ENCODE peak calls at places on chromosomes 1 and 21, in ten cellular contexts. One of them, this sample, is unnamed.

GRCh38 chr1:150925080-150925479 is 1.1 kb upstream of the SETDB1 start:
- DNase-seq in C1 segment of cervical spinal cord: no peak
- DNase-seq in EL: no peak
- DNase-seq in T-helper 2 cell: peak; percentile 47
- DNase-seq in A172: no peak
- DNase-seq in fibroblast of the aortic adventitia: no peak
- DNase-seq in SIG-M5: no peak
- DNase-seq in uterus: no peak
- DNase-seq in body of pancreas: no peak
- DNase-seq in AG04449: no peak
- DNase-seq in this sample: no peak

GRCh38 chr1:12052008-12052573 is 11.0 kb upstream of the TNFRSF8 start:
- DNase-seq in C1 segment of cervical spinal cord: no peak
- DNase-seq in EL: peak; percentile 89
- DNase-seq in T-helper 2 cell: peak; percentile 89
- DNase-seq in A172: peak; percentile 82
- DNase-seq in fibroblast of the aortic adventitia: peak; percentile 85
- DNase-seq in SIG-M5: no peak
- DNase-seq in uterus: peak; percentile 84
- DNase-seq in body of pancreas: peak; percentile 50
- DNase-seq in AG04449: no peak
- DNase-seq in this sample: peak; percentile 44

GRCh38 chr21:32114434-32115063 is 164.3 kb downstream of the MIS18A start:
- DNase-seq in C1 segment of cervical spinal cord: no peak
- DNase-seq in EL: no peak
- DNase-seq in T-helper 2 cell: no peak
- DNase-seq in A172: no peak
- DNase-seq in fibroblast of the aortic adventitia: no peak
- DNase-seq in SIG-M5: no peak
- DNase-seq in uterus: no peak
- DNase-seq in body of pancreas: no peak
- DNase-seq in AG04449: no peak
- DNase-seq in this sample: no peak

GRCh38 chr1:183689770-183690204 is 36.7 kb upstream of the APOBEC4 start:
- DNase-seq in C1 segment of cervical spinal cord: no peak
- DNase-seq in EL: no peak
- DNase-seq in T-helper 2 cell: peak; percentile 45
- DNase-seq in A172: no peak
- DNase-seq in fibroblast of the aortic adventitia: no peak
- DNase-seq in SIG-M5: no peak
- DNase-seq in uterus: no peak
- DNase-seq in body of pancreas: no peak
- DNase-seq in AG04449: no peak
- DNase-seq in this sample: no peak

GRCh38 chr1:66267211-66267940 is 266.6 kb upstream of the SGIP1 start:
- DNase-seq in C1 segment of cervical spinal cord: no peak
- DNase-seq in EL: no peak
- DNase-seq in T-helper 2 cell: no peak
- DNase-seq in A172: no peak
- DNase-seq in fibroblast of the aortic adventitia: peak; percentile 76
- DNase-seq in SIG-M5: no peak
- DNase-seq in uterus: no peak
- DNase-seq in body of pancreas: no peak
- DNase-seq in AG04449: no peak
- DNase-seq in this sample: no peak

GRCh38 chr1:43764581-43764980 is 57.2 kb downstream of the ST3GAL3 start:
- DNase-seq in C1 segment of cervical spinal cord: no peak
- DNase-seq in EL: no peak
- DNase-seq in T-helper 2 cell: no peak
- DNase-seq in A172: no peak
- DNase-seq in fibroblast of the aortic adventitia: no peak
- DNase-seq in SIG-M5: no peak
- DNase-seq in uterus: no peak
- DNase-seq in body of pancreas: no peak
- DNase-seq in AG04449: no peak
- DNase-seq in this sample: no peak

GRCh38 chr1:36475910-36476604 is 6.7 kb downstream of the CSF3R start:
- DNase-seq in C1 segment of cervical spinal cord: no peak
- DNase-seq in EL: no peak
- DNase-seq in T-helper 2 cell: no peak
- DNase-seq in A172: no peak
- DNase-seq in fibroblast of the aortic adventitia: no peak
- DNase-seq in SIG-M5: no peak
- DNase-seq in uterus: no peak
- DNase-seq in body of pancreas: no peak
- DNase-seq in AG04449: no peak
- DNase-seq in this sample: no peak

GRCh38 chr1:21496886-21497285 is 12.3 kb upstream of the ALPL start:
- DNase-seq in C1 segment of cervical spinal cord: no peak
- DNase-seq in EL: no peak
- DNase-seq in T-helper 2 cell: no peak
- DNase-seq in A172: no peak
- DNase-seq in fibroblast of the aortic adventitia: no peak
- DNase-seq in SIG-M5: no peak
- DNase-seq in uterus: no peak
- DNase-seq in body of pancreas: no peak
- DNase-seq in AG04449: no peak
- DNase-seq in this sample: no peak

GRCh38 chr1:50421768-50422674 is 1.2 kb downstream of the DMRTA2 start:
- DNase-seq in C1 segment of cervical spinal cord: no peak
- DNase-seq in EL: no peak
- DNase-seq in T-helper 2 cell: no peak
- DNase-seq in A172: no peak
- DNase-seq in fibroblast of the aortic adventitia: no peak
- DNase-seq in SIG-M5: no peak
- DNase-seq in uterus: no peak
- DNase-seq in body of pancreas: no peak
- DNase-seq in AG04449: no peak
- DNase-seq in this sample: no peak

GRCh38 chr1:29708381-29708780 is 472.1 kb downstream of the PTPRU start:
- DNase-seq in C1 segment of cervical spinal cord: no peak
- DNase-seq in EL: peak; percentile 59
- DNase-seq in T-helper 2 cell: no peak
- DNase-seq in A172: peak; percentile 44
- DNase-seq in fibroblast of the aortic adventitia: peak; percentile 16
- DNase-seq in SIG-M5: no peak
- DNase-seq in uterus: no peak
- DNase-seq in body of pancreas: no peak
- DNase-seq in AG04449: no peak
- DNase-seq in this sample: no peak

GRCh38 chr1:58941471-58942289 is 157.8 kb upstream of the JUN start:
- DNase-seq in C1 segment of cervical spinal cord: no peak
- DNase-seq in EL: no peak
- DNase-seq in T-helper 2 cell: peak; percentile 90
- DNase-seq in A172: no peak
- DNase-seq in fibroblast of the aortic adventitia: no peak
- DNase-seq in SIG-M5: no peak
- DNase-seq in uterus: no peak
- DNase-seq in body of pancreas: peak; percentile 53
- DNase-seq in AG04449: no peak
- DNase-seq in this sample: no peak

GRCh38 chr21:33644383-33645074 is 2.2 kb downstream of the ITSN1 start:
- DNase-seq in C1 segment of cervical spinal cord: no peak
- DNase-seq in EL: peak; percentile 59
- DNase-seq in T-helper 2 cell: no peak
- DNase-seq in A172: no peak
- DNase-seq in fibroblast of the aortic adventitia: peak; percentile 89
- DNase-seq in SIG-M5: no peak
- DNase-seq in uterus: peak; percentile 46
- DNase-seq in body of pancreas: peak; percentile 28
- DNase-seq in AG04449: no peak
- DNase-seq in this sample: no peak

GRCh38 chr1:45266151-45266801 is 59.9 kb upstream of the ZSWIM5 start:
- DNase-seq in C1 segment of cervical spinal cord: no peak
- DNase-seq in EL: peak; percentile 72
- DNase-seq in T-helper 2 cell: peak; percentile 15
- DNase-seq in A172: peak; percentile 66
- DNase-seq in fibroblast of the aortic adventitia: peak; percentile 95
- DNase-seq in SIG-M5: no peak
- DNase-seq in uterus: peak; percentile 79
- DNase-seq in body of pancreas: peak; percentile 78
- DNase-seq in AG04449: peak; percentile 49
- DNase-seq in this sample: peak; percentile 54

GRCh38 chr1:101996830-101997485 is at the start of gene OLFM3:
- DNase-seq in C1 segment of cervical spinal cord: no peak
- DNase-seq in EL: peak; percentile 9
- DNase-seq in T-helper 2 cell: peak; percentile 7
- DNase-seq in A172: peak; percentile 4
- DNase-seq in fibroblast of the aortic adventitia: no peak
- DNase-seq in SIG-M5: no peak
- DNase-seq in uterus: no peak
- DNase-seq in body of pancreas: peak; percentile 5
- DNase-seq in AG04449: no peak
- DNase-seq in this sample: no peak

GRCh38 chr1:89842547-89843278 is 21.9 kb downstream of the LRRC8D start:
- DNase-seq in C1 segment of cervical spinal cord: no peak
- DNase-seq in EL: no peak
- DNase-seq in T-helper 2 cell: no peak
- DNase-seq in A172: no peak
- DNase-seq in fibroblast of the aortic adventitia: peak; percentile 55
- DNase-seq in SIG-M5: no peak
- DNase-seq in uterus: no peak
- DNase-seq in body of pancreas: no peak
- DNase-seq in AG04449: no peak
- DNase-seq in this sample: no peak

GRCh38 chr1:34858901-34859441 is 578 bp downstream of the SMIM12 start:
- DNase-seq in C1 segment of cervical spinal cord: no peak
- DNase-seq in EL: peak; percentile 42
- DNase-seq in T-helper 2 cell: peak; percentile 41
- DNase-seq in A172: peak; percentile 9
- DNase-seq in fibroblast of the aortic adventitia: peak; percentile 46
- DNase-seq in SIG-M5: no peak
- DNase-seq in uterus: no peak
- DNase-seq in body of pancreas: peak; percentile 30
- DNase-seq in AG04449: no peak
- DNase-seq in this sample: no peak

GRCh38 chr1:17851075-17851474 is 95.9 kb downstream of the ACTL8 start:
- DNase-seq in C1 segment of cervical spinal cord: no peak
- DNase-seq in EL: no peak
- DNase-seq in T-helper 2 cell: no peak
- DNase-seq in A172: no peak
- DNase-seq in fibroblast of the aortic adventitia: no peak
- DNase-seq in SIG-M5: no peak
- DNase-seq in uterus: no peak
- DNase-seq in body of pancreas: no peak
- DNase-seq in AG04449: no peak
- DNase-seq in this sample: no peak

GRCh38 chr1:206442101-206442500 is 28.2 kb upstream of the IKBKE start:
- DNase-seq in C1 segment of cervical spinal cord: no peak
- DNase-seq in EL: peak; percentile 70
- DNase-seq in T-helper 2 cell: no peak
- DNase-seq in A172: peak; percentile 55
- DNase-seq in fibroblast of the aortic adventitia: no peak
- DNase-seq in SIG-M5: no peak
- DNase-seq in uterus: no peak
- DNase-seq in body of pancreas: no peak
- DNase-seq in AG04449: no peak
- DNase-seq in this sample: no peak

GRCh38 chr1:20724364-20725188 is 6.8 kb upstream of the KIF17 start:
- DNase-seq in C1 segment of cervical spinal cord: no peak
- DNase-seq in EL: no peak
- DNase-seq in T-helper 2 cell: no peak
- DNase-seq in A172: no peak
- DNase-seq in fibroblast of the aortic adventitia: no peak
- DNase-seq in SIG-M5: no peak
- DNase-seq in uterus: no peak
- DNase-seq in body of pancreas: no peak
- DNase-seq in AG04449: no peak
- DNase-seq in this sample: no peak

GRCh38 chr1:236089046-236089773 is 24.3 kb upstream of the NID1 start:
- DNase-seq in C1 segment of cervical spinal cord: no peak
- DNase-seq in EL: peak; percentile 42
- DNase-seq in T-helper 2 cell: peak; percentile 88
- DNase-seq in A172: peak; percentile 81
- DNase-seq in fibroblast of the aortic adventitia: peak; percentile 46
- DNase-seq in SIG-M5: no peak
- DNase-seq in uterus: no peak
- DNase-seq in body of pancreas: no peak
- DNase-seq in AG04449: no peak
- DNase-seq in this sample: no peak

GRCh38 chr1:150282558-150282958 is 204 bp downstream of the CIART start:
- DNase-seq in C1 segment of cervical spinal cord: no peak
- DNase-seq in EL: no peak
- DNase-seq in T-helper 2 cell: no peak
- DNase-seq in A172: no peak
- DNase-seq in fibroblast of the aortic adventitia: no peak
- DNase-seq in SIG-M5: no peak
- DNase-seq in uterus: no peak
- DNase-seq in body of pancreas: no peak
- DNase-seq in AG04449: no peak
- DNase-seq in this sample: peak; percentile 19

GRCh38 chr1:237261198-237261597 is 219.2 kb downstream of the RYR2 start:
- DNase-seq in C1 segment of cervical spinal cord: no peak
- DNase-seq in EL: no peak
- DNase-seq in T-helper 2 cell: peak; percentile 60
- DNase-seq in A172: no peak
- DNase-seq in fibroblast of the aortic adventitia: no peak
- DNase-seq in SIG-M5: no peak
- DNase-seq in uterus: no peak
- DNase-seq in body of pancreas: no peak
- DNase-seq in AG04449: no peak
- DNase-seq in this sample: no peak

GRCh38 chr1:214135886-214136285 is 145.1 kb upstream of the SMYD2 start:
- DNase-seq in C1 segment of cervical spinal cord: no peak
- DNase-seq in EL: peak; percentile 43
- DNase-seq in T-helper 2 cell: no peak
- DNase-seq in A172: peak; percentile 27
- DNase-seq in fibroblast of the aortic adventitia: no peak
- DNase-seq in SIG-M5: no peak
- DNase-seq in uterus: no peak
- DNase-seq in body of pancreas: no peak
- DNase-seq in AG04449: no peak
- DNase-seq in this sample: no peak

GRCh38 chr21:42207426-42207825 is 11.5 kb upstream of the ABCG1 start:
- DNase-seq in C1 segment of cervical spinal cord: no peak
- DNase-seq in EL: no peak
- DNase-seq in T-helper 2 cell: no peak
- DNase-seq in A172: no peak
- DNase-seq in fibroblast of the aortic adventitia: no peak
- DNase-seq in SIG-M5: no peak
- DNase-seq in uterus: no peak
- DNase-seq in body of pancreas: no peak
- DNase-seq in AG04449: no peak
- DNase-seq in this sample: no peak

GRCh38 chr1:203328714-203329122 is 22.2 kb downstream of the FMOD start:
- DNase-seq in C1 segment of cervical spinal cord: no peak
- DNase-seq in EL: no peak
- DNase-seq in T-helper 2 cell: no peak
- DNase-seq in A172: peak; percentile 34
- DNase-seq in fibroblast of the aortic adventitia: no peak
- DNase-seq in SIG-M5: no peak
- DNase-seq in uterus: no peak
- DNase-seq in body of pancreas: peak; percentile 89
- DNase-seq in AG04449: no peak
- DNase-seq in this sample: peak; percentile 60

GRCh38 chr1:184465489-184466146 is 78.8 kb downstream of the C1orf21 start:
- DNase-seq in C1 segment of cervical spinal cord: no peak
- DNase-seq in EL: peak; percentile 6
- DNase-seq in T-helper 2 cell: no peak
- DNase-seq in A172: no peak
- DNase-seq in fibroblast of the aortic adventitia: no peak
- DNase-seq in SIG-M5: no peak
- DNase-seq in uterus: no peak
- DNase-seq in body of pancreas: no peak
- DNase-seq in AG04449: no peak
- DNase-seq in this sample: no peak

GRCh38 chr1:170732262-170732595 is 68.3 kb downstream of the PRRX1 start:
- DNase-seq in C1 segment of cervical spinal cord: no peak
- DNase-seq in EL: peak; percentile 27
- DNase-seq in T-helper 2 cell: no peak
- DNase-seq in A172: no peak
- DNase-seq in fibroblast of the aortic adventitia: peak; percentile 44
- DNase-seq in SIG-M5: no peak
- DNase-seq in uterus: no peak
- DNase-seq in body of pancreas: no peak
- DNase-seq in AG04449: no peak
- DNase-seq in this sample: no peak

GRCh38 chr1:157575744-157576143 is 22.1 kb downstream of the FCRL4 start:
- DNase-seq in C1 segment of cervical spinal cord: no peak
- DNase-seq in EL: no peak
- DNase-seq in T-helper 2 cell: no peak
- DNase-seq in A172: no peak
- DNase-seq in fibroblast of the aortic adventitia: no peak
- DNase-seq in SIG-M5: no peak
- DNase-seq in uterus: no peak
- DNase-seq in body of pancreas: no peak
- DNase-seq in AG04449: no peak
- DNase-seq in this sample: no peak